ENCODE peak calls at places on chromosome 22, in four cellular contexts. V is HepG2, J is A549, Q is K562. Z is an unnamed sample.

GRCh38 chr22:50284479-50284878 is 14.3 kb upstream of the MAPK11 start:
- DNase-seq in V (no peak), J (no peak), Q (no peak), Z (no peak)

GRCh38 chr22:30206964-30207363 is 39.6 kb downstream of the LIF start:
- DNase-seq in V (peak; percentile 85), J (peak; percentile 80), Q (no peak), Z (peak; percentile 99)

GRCh38 chr22:36386900-36387663 is 685 bp downstream of the MYH9 start:
- DNase-seq in V (no peak), J (no peak), Q (peak; percentile 35), Z (no peak)

GRCh38 chr22:44191036-44191454 is 10.3 kb downstream of the PARVG start:
- DNase-seq in V (no peak), J (no peak), Q (no peak), Z (no peak)

GRCh38 chr22:27416553-27417427 is 384.8 kb downstream of the MN1 start:
- DNase-seq in V (no peak), J (no peak), Q (no peak), Z (peak; percentile 88)

GRCh38 chr22:38756631-38757463 is 1.0 kb upstream of the SUN2 start:
- DNase-seq in V (no peak), J (no peak), Q (no peak), Z (no peak)

GRCh38 chr22:35257002-35257320 is 332 bp upstream of the HMGXB4 start:
- DNase-seq in V (no peak), J (no peak), Q (no peak), Z (no peak)

GRCh38 chr22:27461470-27461869 is 340.1 kb downstream of the MN1 start:
- DNase-seq in V (no peak), J (peak; percentile 40), Q (no peak), Z (peak; percentile 92)

GRCh38 chr22:36493690-36494110 is 12.3 kb upstream of the TXN2 start:
- DNase-seq in V (no peak), J (no peak), Q (no peak), Z (no peak)

GRCh38 chr22:26588749-26589366 is 1.1 kb downstream of the TPST2 start:
- DNase-seq in V (peak; percentile 17), J (no peak), Q (no peak), Z (no peak)

GRCh38 chr22:35970601-35971417 is 57.8 kb downstream of the RBFOX2 start:
- DNase-seq in V (no peak), J (no peak), Q (no peak), Z (no peak)

GRCh38 chr22:36486619-36487384 is 5.4 kb upstream of the TXN2 start:
- DNase-seq in V (peak; percentile 53), J (no peak), Q (no peak), Z (peak; percentile 68)

GRCh38 chr22:27370281-27370680 is 431.3 kb downstream of the MN1 start:
- DNase-seq in V (no peak), J (no peak), Q (no peak), Z (no peak)

GRCh38 chr22:24486501-24486921 is 8.6 kb upstream of the UPB1 start:
- DNase-seq in V (peak; percentile 44), J (peak; percentile 19), Q (no peak), Z (peak; percentile 82)

GRCh38 chr22:23272371-23272770 is 92.1 kb downstream of the BCR start:
- DNase-seq in V (no peak), J (no peak), Q (no peak), Z (no peak)

GRCh38 chr22:50192825-50193204 is 7.1 kb downstream of the TRABD start:
- DNase-seq in V (no peak), J (no peak), Q (no peak), Z (no peak)

GRCh38 chr22:36220457-36220921 is 18.8 kb downstream of the APOL2 start:
- DNase-seq in V (no peak), J (no peak), Q (no peak), Z (peak; percentile 59)

GRCh38 chr22:46491936-46492335 is 45.5 kb downstream of the CELSR1 start:
- DNase-seq in V (no peak), J (no peak), Q (no peak), Z (peak; percentile 19)

GRCh38 chr22:46694423-46695170 is 43.5 kb downstream of the CERK start:
- DNase-seq in V (no peak), J (no peak), Q (no peak), Z (no peak)

GRCh38 chr22:25645266-25645665 is 80.8 kb downstream of the GRK3 start:
- DNase-seq in V (no peak), J (no peak), Q (no peak), Z (peak; percentile 49)

DNA sequence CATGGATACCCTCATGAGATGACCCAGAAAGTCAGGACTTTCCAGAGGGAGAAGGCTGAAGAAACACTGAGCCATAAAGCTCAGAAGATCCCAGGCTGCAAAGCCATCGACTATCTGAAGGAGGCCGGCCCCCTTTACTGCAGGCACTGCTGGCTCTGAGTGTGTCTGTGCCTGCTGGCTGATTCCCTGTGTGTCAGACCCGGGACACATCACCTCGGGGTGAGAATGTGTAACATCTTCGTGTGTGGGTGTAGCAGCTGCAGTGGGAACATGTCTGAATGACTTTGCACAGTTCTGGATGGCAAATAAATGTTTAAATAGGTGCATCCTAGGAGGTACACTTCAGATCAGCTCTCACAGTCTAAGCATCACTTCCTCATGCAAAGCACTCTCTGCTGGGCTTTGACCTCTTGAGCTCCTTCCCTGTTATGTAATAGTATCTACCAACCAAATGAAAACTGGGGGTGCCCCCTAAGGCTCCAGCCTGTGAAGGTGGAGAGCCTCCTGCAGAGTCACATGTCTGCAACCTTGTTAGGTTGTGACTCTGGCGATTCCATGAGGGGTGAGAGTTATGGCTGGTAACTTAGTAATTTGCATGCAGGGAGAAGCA is 1084.9 kb downstream of the TBC1D22A start:
- DNase-seq in V (no peak), J (no peak), Q (no peak), Z (no peak)
- TF ChIP-seq MAZ in V (no peak), J (no peak), Q (no peak), Z (no peak)

GRCh38 chr22:37647928-37648327 is 8.5 kb downstream of the SH3BP1 start:
- DNase-seq in V (no peak), J (no peak), Q (no peak), Z (no peak)
- TF ChIP-seq MAZ in V (no peak), J (no peak), Q (no peak), Z (no peak)

DNA sequence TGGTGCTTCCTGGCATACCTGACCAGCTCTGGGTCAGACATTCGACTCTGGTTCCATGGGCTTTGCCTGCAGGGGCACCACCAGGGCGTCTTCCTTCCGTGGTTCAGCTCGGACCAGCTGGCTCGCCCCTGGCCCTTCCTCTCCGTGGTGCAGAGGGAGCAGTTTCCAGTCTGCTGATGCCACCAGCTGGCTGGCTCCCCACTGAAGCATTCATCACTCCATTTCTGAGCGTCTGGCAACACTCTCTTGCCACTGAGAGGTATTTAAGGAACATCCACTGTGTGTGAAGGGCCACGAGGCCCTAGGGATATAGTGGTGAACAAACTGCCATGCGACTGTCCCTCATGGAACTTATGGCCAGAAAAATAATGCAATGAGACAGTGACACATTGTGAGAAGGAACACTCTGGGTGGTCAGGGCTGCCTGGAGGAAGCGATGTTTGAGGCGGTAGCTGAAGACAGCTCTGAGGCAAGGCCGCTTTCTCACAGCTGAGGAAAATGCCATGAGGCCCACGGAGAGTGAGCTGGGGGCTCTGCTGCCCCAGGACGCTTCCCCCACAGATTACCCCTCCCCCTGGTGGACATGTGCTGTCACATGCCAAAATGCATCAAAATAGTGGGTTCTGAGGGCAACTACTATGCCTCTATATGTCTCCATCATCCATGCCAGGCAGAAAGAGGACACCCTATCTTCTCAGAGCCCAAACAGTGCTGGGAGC is 44.9 kb upstream of the ARFGAP3 start:
- DNase-seq in V (no peak), J (no peak), Q (no peak), Z (no peak)
- TF ChIP-seq MAZ in V (no peak), J (no peak), Q (no peak), Z (no peak)

DNA sequence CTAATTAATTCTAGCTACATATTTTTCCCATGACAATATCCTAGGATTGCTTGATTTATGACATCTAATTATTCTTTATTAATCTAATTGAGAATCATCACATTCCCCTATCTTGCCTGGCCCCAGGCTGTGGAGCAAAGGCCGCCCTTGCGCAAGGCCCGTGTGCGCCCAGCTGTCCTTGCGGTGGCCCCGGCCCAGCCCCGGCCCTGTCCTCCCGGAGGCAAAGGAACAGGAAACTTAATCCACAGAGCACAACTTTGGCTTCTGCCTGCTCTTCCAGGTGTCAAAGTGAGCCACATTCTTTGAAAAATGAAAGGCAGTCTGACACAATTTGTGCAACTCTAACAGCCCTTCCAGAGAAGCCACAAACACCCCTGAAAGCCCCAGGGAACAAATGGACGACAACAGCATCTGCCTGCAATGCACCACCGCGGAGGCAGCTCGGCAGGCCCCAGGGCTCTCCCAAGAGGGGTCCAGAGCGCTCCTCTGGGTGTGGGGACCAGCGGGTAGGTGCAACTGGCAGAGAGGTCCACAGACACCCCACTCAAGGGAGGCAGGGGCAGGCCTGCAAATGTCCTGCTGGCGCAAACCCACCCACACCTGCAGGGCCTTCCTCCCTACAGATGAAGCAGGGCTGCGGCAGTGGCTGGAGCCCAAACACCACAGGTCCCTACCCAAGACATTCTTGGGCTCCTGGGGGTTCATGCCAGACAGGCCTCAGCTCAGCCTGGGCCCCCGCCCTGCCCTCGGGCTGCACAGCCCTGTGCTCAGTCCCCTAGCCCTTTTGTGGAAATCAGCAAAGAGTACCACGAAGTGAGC is 30.3 kb downstream of the GNB1L start:
- DNase-seq in V (peak; percentile 41), J (no peak), Q (no peak), Z (no peak)
- TF ChIP-seq MAZ in V (no peak), J (no peak), Q (no peak), Z (no peak)